ENCODE peak calls at places on chromosomes 5 and 9, in four cellular contexts. One of them, this sample, is unnamed.

GRCh38 chr5:167063788-167064187 is 1227.7 kb upstream of the WWC1 start:
- DNase-seq in AG09309: no peak
- DNase-seq in right lobe of liver: no peak
- DNase-seq in GM23338: no peak
- DNase-seq in this sample: no peak

GRCh38 chr9:78562021-78562420 is 265.1 kb downstream of the PSAT1 start:
- DNase-seq in right lobe of liver: no peak
- DNase-seq in AG09309: no peak
- DNase-seq in GM23338: no peak
- DNase-seq in this sample: no peak

GRCh38 chr9:105413486-105414068 is 34.3 kb upstream of the FSD1L start:
- DNase-seq in AG09309: no peak
- DNase-seq in right lobe of liver: no peak
- DNase-seq in GM23338: peak
- DNase-seq in this sample: no peak

GRCh38 chr5:138542120-138542955 is 698 bp downstream of the ETF1 start:
- DNase-seq in right lobe of liver: no peak
- DNase-seq in GM23338: no peak
- DNase-seq in AG09309: no peak
- DNase-seq in this sample: no peak

GRCh38 chr5:42235837-42236236 is 187.4 kb upstream of the GHR start:
- DNase-seq in right lobe of liver: no peak
- DNase-seq in GM23338: no peak
- DNase-seq in AG09309: no peak
- DNase-seq in this sample: no peak

GRCh38 chr5:38922199-38922598 is 76.4 kb downstream of the OSMR start:
- DNase-seq in right lobe of liver: peak
- DNase-seq in GM23338: peak
- DNase-seq in AG09309: no peak
- DNase-seq in this sample: no peak

GRCh38 chr5:143562935-143563334 is 159.4 kb upstream of the NR3C1 start:
- DNase-seq in right lobe of liver: peak
- DNase-seq in GM23338: no peak
- DNase-seq in AG09309: no peak
- DNase-seq in this sample: no peak

GRCh38 chr9:2210201-2210600 is 195.1 kb downstream of the SMARCA2 start:
- DNase-seq in AG09309: no peak
- DNase-seq in GM23338: no peak
- DNase-seq in right lobe of liver: no peak
- DNase-seq in this sample: no peak

GRCh38 chr9:36854034-36854433 is 180.0 kb downstream of the PAX5 start:
- DNase-seq in GM23338: no peak
- DNase-seq in AG09309: no peak
- DNase-seq in right lobe of liver: no peak
- DNase-seq in this sample: no peak

GRCh38 chr9:99103505-99103904 is 1.4 kb upstream of the TGFBR1 start:
- DNase-seq in AG09309: no peak
- DNase-seq in right lobe of liver: no peak
- DNase-seq in GM23338: peak
- DNase-seq in this sample: no peak

GRCh38 chr5:84229045-84229444 is 155.6 kb downstream of the EDIL3 start:
- DNase-seq in AG09309: no peak
- DNase-seq in right lobe of liver: no peak
- DNase-seq in GM23338: no peak
- DNase-seq in this sample: no peak

GRCh38 chr5:27038476-27038875 is at the start of gene CDH9:
- DNase-seq in AG09309: no peak
- DNase-seq in GM23338: peak
- DNase-seq in right lobe of liver: no peak
- DNase-seq in this sample: no peak

GRCh38 chr5:135576075-135576599 is 2.7 kb downstream of the CXCL14 start:
- DNase-seq in GM23338: peak
- DNase-seq in right lobe of liver: no peak
- DNase-seq in AG09309: no peak
- DNase-seq in this sample: no peak

GRCh38 chr9:16705121-16705604 is 165.3 kb downstream of the BNC2 start:
- DNase-seq in GM23338: peak
- DNase-seq in AG09309: peak
- DNase-seq in right lobe of liver: peak
- DNase-seq in this sample: peak

GRCh38 chr5:139569276-139569955 is 8.3 kb downstream of the UBE2D2 start:
- DNase-seq in GM23338: no peak
- DNase-seq in right lobe of liver: no peak
- DNase-seq in AG09309: no peak
- DNase-seq in this sample: no peak

GRCh38 chr5:111772456-111772855 is 15.5 kb upstream of the NREP start:
- DNase-seq in AG09309: no peak
- DNase-seq in right lobe of liver: no peak
- DNase-seq in GM23338: peak
- DNase-seq in this sample: no peak

GRCh38 chr9:34501889-34502425 is 20.8 kb downstream of the ENHO start:
- DNase-seq in GM23338: peak
- DNase-seq in AG09309: peak
- DNase-seq in right lobe of liver: no peak
- DNase-seq in this sample: no peak

GRCh38 chr9:127178646-127179632 is 56.5 kb upstream of the ANGPTL2 start:
- DNase-seq in GM23338: peak
- DNase-seq in AG09309: no peak
- DNase-seq in right lobe of liver: no peak
- DNase-seq in this sample: no peak

GRCh38 chr9:4298255-4299005 is 1.4 kb downstream of the GLIS3 start:
- DNase-seq in right lobe of liver: peak
- DNase-seq in GM23338: peak
- DNase-seq in AG09309: no peak
- DNase-seq in this sample: no peak

GRCh38 chr5:101036778-101037177 is 133.7 kb upstream of the ST8SIA4 start:
- DNase-seq in right lobe of liver: no peak
- DNase-seq in AG09309: no peak
- DNase-seq in GM23338: no peak
- DNase-seq in this sample: no peak

GRCh38 chr9:37906312-37907239 is 2.6 kb upstream of the SLC25A51 start:
- DNase-seq in right lobe of liver: no peak
- DNase-seq in GM23338: no peak
- DNase-seq in AG09309: no peak
- DNase-seq in this sample: no peak

GRCh38 chr5:136364307-136364706 is 1.0 kb downstream of the TRPC7 start:
- DNase-seq in AG09309: no peak
- DNase-seq in GM23338: peak
- DNase-seq in right lobe of liver: no peak
- DNase-seq in this sample: no peak

GRCh38 chr5:17854901-17855300 is 220.6 kb downstream of the TAF11L14 start:
- DNase-seq in AG09309: no peak
- DNase-seq in GM23338: no peak
- DNase-seq in right lobe of liver: no peak
- DNase-seq in this sample: no peak

GRCh38 chr5:132905938-132906337 is 32.5 kb downstream of the LEAP2 start:
- DNase-seq in right lobe of liver: no peak
- DNase-seq in AG09309: no peak
- DNase-seq in GM23338: peak
- DNase-seq in this sample: no peak

GRCh38 chr9:69155341-69156030 is 18.6 kb upstream of the TJP2 start:
- DNase-seq in AG09309: no peak
- DNase-seq in GM23338: peak
- DNase-seq in right lobe of liver: no peak
- DNase-seq in this sample: no peak

GRCh38 chr9:69153707-69154521 is 20.2 kb upstream of the TJP2 start:
- DNase-seq in GM23338: no peak
- DNase-seq in right lobe of liver: peak
- DNase-seq in AG09309: no peak
- DNase-seq in this sample: no peak

GRCh38 chr9:69158471-69158870 is 15.6 kb upstream of the TJP2 start:
- DNase-seq in right lobe of liver: no peak
- DNase-seq in AG09309: no peak
- DNase-seq in GM23338: no peak
- DNase-seq in this sample: no peak

DNA sequence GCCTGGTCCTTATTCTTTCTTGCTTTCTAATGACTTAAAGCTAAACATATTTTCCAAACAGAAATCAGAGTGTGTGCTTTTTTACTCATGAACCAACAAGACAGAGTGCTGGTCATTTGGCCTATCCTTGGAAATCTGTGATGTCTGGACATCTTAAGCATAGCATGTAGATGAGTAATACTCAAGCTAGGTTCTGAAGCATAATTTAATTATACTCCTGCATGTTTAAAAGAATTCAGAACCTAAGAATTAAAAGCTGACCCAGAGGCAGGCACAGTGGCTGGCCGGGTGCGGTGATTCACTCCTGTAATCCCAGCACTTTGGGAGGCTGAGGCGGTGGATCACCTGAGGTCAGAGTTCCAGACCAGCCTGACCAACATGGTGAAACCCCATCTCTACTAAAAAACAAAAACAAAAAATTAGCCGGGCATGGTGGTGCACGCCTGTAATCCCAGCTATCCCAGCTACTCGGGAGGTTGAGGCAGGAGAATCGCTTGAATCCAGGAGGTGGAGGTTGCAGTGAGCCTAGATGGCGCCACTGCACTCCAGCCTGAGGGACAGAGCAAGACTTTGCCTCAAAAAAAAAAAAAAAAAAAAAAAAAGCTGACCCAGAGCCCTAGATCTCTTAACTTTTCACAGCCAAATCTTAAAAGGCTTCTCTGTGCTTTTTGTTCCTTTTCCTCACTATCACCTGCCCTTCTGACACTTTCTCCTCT is 16.2 kb upstream of the TJP2 start:
- DNase-seq in GM23338: no peak
- DNase-seq in right lobe of liver: no peak
- DNase-seq in AG09309: no peak
- DNase-seq in this sample: no peak
- TF ChIP-seq CTCF in GM23338: peak
- TF ChIP-seq CTCF in right lobe of liver: peak
- TF ChIP-seq CTCF in AG09309: peak
- TF ChIP-seq CTCF in this sample: peak

DNA sequence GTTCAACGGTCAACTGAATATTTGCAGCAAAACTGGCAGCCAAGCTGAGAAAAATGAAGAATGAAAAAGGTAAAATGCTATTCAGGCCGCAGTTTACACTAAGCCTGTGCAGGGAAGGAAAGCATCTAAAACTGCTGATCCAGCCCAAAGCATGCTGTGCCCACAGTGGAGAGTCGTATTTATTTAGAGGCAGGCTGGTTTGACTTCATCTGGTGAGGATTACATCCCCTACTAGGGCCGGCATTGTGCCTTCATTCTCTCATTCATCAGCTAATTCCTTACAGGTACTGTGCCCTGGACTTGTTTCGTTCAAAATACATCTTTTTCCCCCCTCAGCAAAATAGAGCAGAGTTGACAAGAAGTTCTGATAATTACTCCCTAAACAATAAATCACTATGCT is 137.5 kb upstream of the DAP start:
- DNase-seq in AG09309: no peak
- DNase-seq in GM23338: no peak
- DNase-seq in right lobe of liver: no peak
- DNase-seq in this sample: no peak
- H3K4me3 ChIP-seq in AG09309: no peak
- H3K4me3 ChIP-seq in GM23338: no peak
- H3K4me3 ChIP-seq in right lobe of liver: no peak
- H3K4me3 ChIP-seq in this sample: no peak

GRCh38 chr5:179827684-179828083 is 7.0 kb downstream of the SQSTM1 start:
- DNase-seq in GM23338: peak
- DNase-seq in right lobe of liver: no peak
- DNase-seq in AG09309: no peak
- DNase-seq in this sample: no peak

GRCh38 chr5:179828756-179829421 is 8.2 kb downstream of the SQSTM1 start:
- DNase-seq in GM23338: no peak
- DNase-seq in AG09309: no peak
- DNase-seq in right lobe of liver: no peak
- DNase-seq in this sample: no peak

GRCh38 chr5:179823937-179824744 is 3.4 kb downstream of the SQSTM1 start:
- DNase-seq in AG09309: no peak
- DNase-seq in GM23338: no peak
- DNase-seq in right lobe of liver: no peak
- DNase-seq in this sample: no peak

GRCh38 chr5:179824745-179825112 is 4.0 kb downstream of the SQSTM1 start:
- DNase-seq in AG09309: no peak
- DNase-seq in GM23338: no peak
- DNase-seq in right lobe of liver: no peak
- DNase-seq in this sample: no peak

DNA sequence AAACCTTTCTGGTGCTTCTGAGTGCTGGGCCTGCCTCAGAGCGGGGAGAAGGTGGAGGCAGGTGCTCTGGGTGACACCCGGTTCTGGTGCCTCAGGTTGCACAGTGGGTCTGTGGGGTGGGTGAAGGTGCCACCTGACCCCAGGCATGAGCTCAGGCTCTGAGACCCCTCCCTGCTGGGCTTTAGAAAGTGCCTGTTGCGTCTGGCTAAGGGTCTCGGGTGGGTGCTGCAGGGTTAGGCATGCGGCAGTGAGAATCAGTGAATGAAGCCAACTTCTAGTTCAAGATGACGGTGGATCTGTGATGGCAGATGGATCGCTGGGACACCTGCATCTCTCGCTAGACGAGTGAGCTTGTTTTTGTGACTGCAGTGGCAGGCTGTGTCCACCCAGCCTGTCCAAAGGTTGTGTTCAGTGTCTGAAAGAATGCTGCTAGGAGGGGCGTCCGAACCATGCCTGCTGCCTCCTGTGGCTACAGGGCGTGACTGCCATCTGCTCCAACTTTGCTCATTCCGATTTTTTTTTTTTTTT is 5.0 kb downstream of the SQSTM1 start:
- DNase-seq in GM23338: no peak
- DNase-seq in AG09309: no peak
- DNase-seq in right lobe of liver: no peak
- DNase-seq in this sample: no peak
- TF ChIP-seq CTCF in GM23338: no peak
- TF ChIP-seq CTCF in AG09309: no peak
- TF ChIP-seq CTCF in right lobe of liver: no peak
- TF ChIP-seq CTCF in this sample: no peak

GRCh38 chr5:61205013-61205412 is 42.7 kb upstream of the SMIM15 start:
- DNase-seq in AG09309: no peak
- DNase-seq in right lobe of liver: no peak
- DNase-seq in GM23338: no peak
- DNase-seq in this sample: no peak

GRCh38 chr5:61200582-61201155 is 38.4 kb upstream of the SMIM15 start:
- DNase-seq in AG09309: peak
- DNase-seq in right lobe of liver: no peak
- DNase-seq in GM23338: peak
- DNase-seq in this sample: no peak

GRCh38 chr5:61207884-61208283 is 45.6 kb upstream of the SMIM15 start:
- DNase-seq in GM23338: no peak
- DNase-seq in right lobe of liver: no peak
- DNase-seq in AG09309: no peak
- DNase-seq in this sample: no peak

GRCh38 chr5:61198606-61199005 is 36.3 kb upstream of the SMIM15 start:
- DNase-seq in GM23338: no peak
- DNase-seq in right lobe of liver: no peak
- DNase-seq in AG09309: no peak
- DNase-seq in this sample: no peak

GRCh38 chr5:61202213-61202612 is 39.9 kb upstream of the SMIM15 start:
- DNase-seq in GM23338: no peak
- DNase-seq in right lobe of liver: no peak
- DNase-seq in AG09309: peak
- DNase-seq in this sample: no peak
- H3K4me3 ChIP-seq in GM23338: no peak
- H3K4me3 ChIP-seq in right lobe of liver: no peak
- H3K4me3 ChIP-seq in AG09309: no peak
- H3K4me3 ChIP-seq in this sample: no peak

GRCh38 chr5:127228540-127229184 is 61.9 kb upstream of the MEGF10 start:
- DNase-seq in GM23338: peak
- DNase-seq in AG09309: no peak
- DNase-seq in right lobe of liver: peak
- DNase-seq in this sample: no peak
- TF ChIP-seq CTCF in GM23338: no peak
- TF ChIP-seq CTCF in AG09309: no peak
- TF ChIP-seq CTCF in right lobe of liver: no peak
- TF ChIP-seq CTCF in this sample: no peak

This sample was measured in HFF-Myc.